ENCODE peak calls at places on chromosomes 4 and X, in four cellular contexts. C is K562, Y is HepG2, P is SK-N-SH. Z is an unnamed sample.
A peak's percentile ranks its signal among the peaks of the same experiment; 100 is the strongest.

GRCh38 chrX:39477438-39478120 is 620.2 kb downstream of the BCOR start:
- DNase-seq in C (peak; percentile 34), Y (no peak), P (no peak), Z (no peak)

GRCh38 chrX:2897311-2897689 is 31.8 kb downstream of the ARSD start:
- DNase-seq in C (no peak), Y (no peak), P (no peak), Z (no peak)

GRCh38 chr4:81486502-81486901 is 14.8 kb upstream of the RASGEF1B start:
- DNase-seq in C (no peak), Y (no peak), P (no peak), Z (no peak)

GRCh38 chr4:153249199-153250154 is 45.2 kb downstream of the TRIM2 start:
- DNase-seq in C (peak; percentile 80), Y (peak; percentile 52), P (peak; percentile 94), Z (peak; percentile 29)

GRCh38 chr4:130568746-130569145 is 1472.8 kb downstream of the C4orf33 start:
- DNase-seq in C (no peak), Y (no peak), P (no peak), Z (no peak)

GRCh38 chrX:125422986-125423385 is 103.3 kb downstream of the TEX13C start:
- DNase-seq in C (no peak), Y (no peak), P (no peak), Z (no peak)

GRCh38 chr4:38174811-38175210 is 214.6 kb downstream of the PTTG2 start:
- DNase-seq in C (no peak), Y (no peak), P (no peak), Z (no peak)

GRCh38 chrX:130878350-130879341 is 24.4 kb downstream of the ENOX2 start:
- DNase-seq in C (no peak), Y (no peak), P (no peak), Z (peak; percentile 23)

GRCh38 chr4:168101026-168101425 is 8.7 kb downstream of the ANXA10 start:
- DNase-seq in C (no peak), Y (no peak), P (no peak), Z (no peak)

GRCh38 chr4:10666616-10667015 is 18.0 kb downstream of the CLNK start:
- DNase-seq in C (no peak), Y (no peak), P (no peak), Z (no peak)

GRCh38 chr4:181582595-181582994 is 660.6 kb upstream of the TENM3 start:
- DNase-seq in C (peak; percentile 32), Y (no peak), P (peak; percentile 18), Z (no peak)

GRCh38 chrX:72247206-72247944 is 8.5 kb upstream of the ERCC6L start:
- DNase-seq in C (no peak), Y (peak; percentile 47), P (no peak), Z (no peak)

GRCh38 chr4:165364452-165365080 is 14.2 kb upstream of the CPE start:
- DNase-seq in C (no peak), Y (peak; percentile 31), P (no peak), Z (no peak)

GRCh38 chr4:140213736-140214135 is 59.8 kb upstream of the MAML3 start:
- DNase-seq in C (no peak), Y (no peak), P (no peak), Z (no peak)

GRCh38 chrX:97039363-97040029 is 155.8 kb downstream of the RPA4 start:
- DNase-seq in C (no peak), Y (no peak), P (no peak), Z (no peak)
- TF ChIP-seq ELF1 in C (no peak), Y (no peak), P (no peak), Z (no peak)

GRCh38 chr4:95732061-95732460 is 107.8 kb upstream of the PDHA2 start:
- DNase-seq in C (no peak), Y (no peak), P (peak; percentile 44), Z (no peak)

GRCh38 chr4:95729596-95729995 is 110.3 kb upstream of the PDHA2 start:
- DNase-seq in C (no peak), Y (no peak), P (no peak), Z (no peak)

DNA sequence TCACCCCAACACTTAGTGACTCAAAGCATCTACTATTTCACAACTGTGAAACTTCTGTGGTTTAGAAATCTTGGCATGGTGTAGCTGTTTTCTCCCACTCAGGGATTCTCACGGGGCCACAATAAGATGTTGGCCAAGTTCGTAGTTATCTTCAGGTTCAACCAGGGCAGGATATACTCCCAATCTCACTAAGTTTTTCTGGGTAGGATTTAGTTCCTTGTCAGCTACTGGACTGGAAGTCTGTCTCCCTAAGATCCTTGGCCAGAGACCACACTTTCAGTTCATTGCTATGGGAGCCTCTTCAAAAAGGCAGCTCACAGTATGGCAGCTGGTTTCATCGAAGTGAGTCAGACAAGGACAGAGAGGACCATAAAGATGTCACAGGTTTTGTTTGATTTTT is 111.7 kb upstream of the PDHA2 start:
- DNase-seq in C (no peak), Y (no peak), P (no peak), Z (no peak)
- TF ChIP-seq RAD21 in C (no peak), Y (no peak), P (no peak), Z (no peak)

DNA sequence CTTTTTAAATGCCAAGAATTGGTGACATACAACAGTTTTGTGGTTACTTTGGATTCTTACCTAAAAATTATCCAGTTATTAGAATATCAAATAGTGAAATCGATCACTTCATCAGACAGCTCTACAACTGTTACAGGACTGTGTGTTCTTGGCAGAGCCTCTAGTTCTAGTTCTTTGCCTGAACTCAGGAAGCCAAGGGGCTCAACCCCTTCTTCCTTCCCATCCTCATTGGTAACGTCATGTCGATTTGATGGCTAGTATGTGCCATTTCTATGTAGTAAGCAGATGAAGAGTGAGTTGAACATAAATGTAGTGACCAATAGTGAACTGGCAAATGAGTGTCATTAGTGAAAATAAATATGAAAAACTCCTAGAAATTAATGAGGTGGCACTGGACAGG is 59.4 kb upstream of the LIMCH1 start:
- DNase-seq in C (no peak), Y (no peak), P (no peak), Z (no peak)
- TF ChIP-seq ELF1 in C (no peak), Y (no peak), P (no peak), Z (no peak)

DNA sequence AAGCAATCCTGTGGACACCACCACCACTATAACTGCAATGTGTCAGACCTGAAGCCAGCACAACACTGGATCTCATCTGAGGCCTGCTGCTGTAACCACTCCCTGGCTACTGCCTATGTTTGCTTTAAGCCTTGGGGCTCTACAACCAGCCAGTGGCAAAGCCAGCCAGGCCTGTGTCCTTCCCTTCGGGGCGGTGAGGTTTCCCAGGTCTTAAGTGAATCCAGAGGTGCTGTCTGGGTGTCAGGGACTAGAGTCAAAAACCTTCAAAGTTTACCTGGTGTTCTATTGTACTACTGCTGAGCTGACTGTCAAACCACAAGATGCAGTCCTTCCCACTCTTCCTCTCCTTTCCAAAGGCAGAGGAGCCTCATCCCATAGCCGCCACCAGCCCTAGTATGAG is 750.5 kb downstream of the FAM133A start:
- DNase-seq in C (no peak), Y (no peak), P (no peak), Z (no peak)
- TF ChIP-seq RAD21 in C (no peak), Y (no peak), P (no peak), Z (no peak)

DNA sequence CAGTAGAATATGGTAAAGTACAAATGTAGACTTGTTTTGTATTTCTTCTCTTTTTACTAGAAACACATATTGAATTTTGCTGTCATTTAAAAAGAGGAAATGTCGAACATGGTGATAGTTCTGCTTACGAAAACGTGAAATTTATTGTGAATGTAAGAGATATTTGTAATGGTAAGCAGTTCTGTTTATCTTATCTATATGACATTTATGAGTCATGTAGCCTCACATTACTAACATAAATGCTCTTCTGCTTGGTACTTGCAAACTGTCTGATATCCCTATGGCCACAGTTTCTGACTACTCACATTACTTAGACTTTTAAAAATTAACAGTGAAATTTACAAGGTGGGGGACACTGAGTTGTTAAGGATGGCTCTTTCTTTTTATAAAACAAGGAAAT is 57.9 kb downstream of the PASD1 start:
- DNase-seq in C (no peak), Y (no peak), P (no peak), Z (no peak)
- TF ChIP-seq ELF1 in C (no peak), Y (no peak), P (no peak), Z (no peak)

DNA sequence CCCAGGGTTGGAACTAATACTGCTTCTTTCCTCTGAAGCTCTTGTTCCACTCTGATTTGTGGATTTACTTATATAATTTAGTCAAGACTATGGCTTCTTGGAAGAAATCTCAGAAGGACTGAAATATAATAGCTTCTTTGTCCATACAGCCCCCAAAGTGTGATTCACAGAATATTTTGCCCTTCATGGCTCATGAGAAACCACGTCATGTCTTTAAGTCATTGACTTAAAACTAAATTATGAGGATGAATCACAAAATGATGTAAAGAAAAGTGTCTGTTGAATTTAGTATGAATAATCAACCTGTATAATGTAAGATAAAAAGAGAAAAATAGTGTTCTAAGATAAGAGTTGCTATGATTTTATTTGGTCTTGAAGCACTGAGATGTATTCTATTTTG is 43.3 kb upstream of the AGA start:
- DNase-seq in C (no peak), Y (no peak), P (no peak), Z (no peak)
- TF ChIP-seq RAD21 in C (no peak), Y (no peak), P (no peak), Z (no peak)

GRCh38 chr4:118811008-118811764 is 24.7 kb downstream of the SEC24D start:
- DNase-seq in C (no peak), Y (no peak), P (no peak), Z (no peak)
- TF ChIP-seq ELF1 in C (no peak), Y (no peak), P (no peak), Z (no peak)

GRCh38 chr4:7423801-7424552 is 10.8 kb downstream of the PSAPL1 start:
- DNase-seq in C (no peak), Y (no peak), P (peak; percentile 24), Z (no peak)
- TF ChIP-seq RAD21 in C (no peak), Y (no peak), P (no peak), Z (no peak)

GRCh38 chr4:151432654-151433053 is 23.7 kb downstream of the FHIP1A start:
- DNase-seq in C (no peak), Y (no peak), P (no peak), Z (no peak)
- TF ChIP-seq ELF1 in C (no peak), Y (no peak), P (no peak), Z (no peak)